ENCODE peak calls at places on chromosomes 11 and 22, in five cellular contexts. E, L, P, O and J are unnamed samples.

GRCh38 chr22:36344106-36344827 is 43.5 kb downstream of the MYH9 start:
- DNase-seq in E (peak; percentile 68), L (no peak), P (peak; percentile 53), O (no peak), J (no peak)

GRCh38 chr11:69644071-69644961 is 3.4 kb downstream of the CCND1 start:
- DNase-seq in E (peak; percentile 17), L (peak; percentile 70), P (no peak), O (peak; percentile 88), J (no peak)

GRCh38 chr22:22573047-22573889 is 14.2 kb upstream of the PRAME start:
- DNase-seq in E (no peak), L (no peak), P (no peak), O (no peak), J (no peak)

GRCh38 chr11:2146051-2146450 is 6.9 kb upstream of the IGF2 start:
- DNase-seq in E (no peak), L (no peak), P (no peak), O (no peak), J (no peak)

GRCh38 chr22:42932857-42933782 is 76.0 kb upstream of the ARFGAP3 start:
- DNase-seq in E (no peak), L (no peak), P (no peak), O (no peak), J (no peak)

GRCh38 chr22:39205344-39206021 is 39.3 kb downstream of the PDGFB start:
- DNase-seq in E (no peak), L (peak; percentile 75), P (no peak), O (peak; percentile 28), J (peak; percentile 84)

GRCh38 chr22:50544746-50545253 is 899 bp upstream of the KLHDC7B start:
- DNase-seq in E (no peak), L (peak; percentile 20), P (no peak), O (no peak), J (no peak)

GRCh38 chr11:13043912-13044628 is 35.0 kb downstream of the RASSF10 start:
- DNase-seq in E (no peak), L (no peak), P (no peak), O (no peak), J (no peak)

GRCh38 chr11:6204708-6205107 is 649 bp upstream of the C11orf42 start:
- DNase-seq in E (no peak), L (no peak), P (no peak), O (no peak), J (no peak)

GRCh38 chr11:3108183-3108721 is 51.0 kb upstream of the CARS1 start:
- DNase-seq in E (no peak), L (no peak), P (no peak), O (no peak), J (no peak)

GRCh38 chr11:14519692-14520085 is 497 bp downstream of the PSMA1 start:
- DNase-seq in E (no peak), L (no peak), P (no peak), O (no peak), J (no peak)

GRCh38 chr11:117879516-117880480 is 3.3 kb upstream of the FXYD6 start:
- DNase-seq in E (no peak), L (no peak), P (no peak), O (no peak), J (no peak)

GRCh38 chr11:47225552-47226137 is 10.9 kb downstream of the DDB2 start:
- DNase-seq in E (no peak), L (no peak), P (no peak), O (no peak), J (no peak)

GRCh38 chr11:123314972-123315371 is 115.1 kb upstream of the GRAMD1B start:
- DNase-seq in E (no peak), L (no peak), P (no peak), O (no peak), J (no peak)

GRCh38 chr11:60130496-60130895 is 42.0 kb downstream of the MS4A2 start:
- DNase-seq in E (no peak), L (peak; percentile 22), P (no peak), O (no peak), J (no peak)